ENCODE peak calls at places on chromosomes 11 and 22, in five cellular contexts. B is globus pallidus; R is iPS DF 6.9; D is T-helper 2 cell; O is effector memory CD8-positive, alpha-beta T cell. U is an unnamed sample.
A peak's percentile ranks its signal among the peaks of the same experiment; 100 is the strongest.

GRCh38 chr11:134510641-134511040 is 98.6 kb upstream of the B3GAT1 start:
- DNase-seq in O (no peak), D (no peak), B (no peak), R (no peak), U (peak; percentile 20)

GRCh38 chr22:43622886-43623285 is 189.2 kb downstream of the EFCAB6 start:
- DNase-seq in R (no peak), B (no peak), D (no peak), O (no peak), U (no peak)

GRCh38 chr11:92838655-92839334 is 130.7 kb upstream of the MTNR1B start:
- DNase-seq in D (no peak), O (no peak), R (peak; percentile 20), B (no peak), U (no peak)

GRCh38 chr11:87645626-87646025 is 529.6 kb downstream of the RAB38 start:
- DNase-seq in O (no peak), R (no peak), D (no peak), B (no peak), U (no peak)

GRCh38 chr11:2934611-2935239 is 5.5 kb upstream of the PHLDA2 start:
- DNase-seq in D (no peak), B (no peak), R (no peak), O (no peak), U (no peak)

GRCh38 chr22:26648011-26648497 is 9.3 kb upstream of the MIAT start:
- DNase-seq in O (peak; percentile 41), D (peak; percentile 76), B (no peak), R (no peak), U (no peak)

GRCh38 chr22:42747701-42748513 is 27.2 kb upstream of the A4GALT start:
- DNase-seq in O (no peak), D (no peak), B (no peak), R (no peak), U (no peak)

GRCh38 chr11:7688238-7688826 is 15.0 kb upstream of the CYB5R2 start:
- DNase-seq in O (no peak), D (peak; percentile 31), R (no peak), B (no peak), U (no peak)

GRCh38 chr11:6667733-6668374 is 12.2 kb upstream of the DCHS1 start:
- DNase-seq in O (peak; percentile 31), D (peak; percentile 82), R (no peak), B (no peak), U (no peak)

GRCh38 chr11:94537051-94537600 is 6.6 kb upstream of the FUT4 start:
- DNase-seq in D (no peak), B (no peak), O (no peak), R (no peak), U (no peak)

GRCh38 chr22:35997438-35997837 is 31.2 kb downstream of the RBFOX2 start:
- DNase-seq in D (no peak), B (no peak), R (no peak), O (no peak), U (no peak)

GRCh38 chr22:37609240-37610152 is 862 bp downstream of the GGA1 start:
- DNase-seq in D (no peak), R (no peak), O (no peak), B (peak; percentile 40), U (no peak)

GRCh38 chr11:17400048-17400775 is 11.8 kb upstream of the KCNJ11 start:
- DNase-seq in O (no peak), B (no peak), D (no peak), R (no peak), U (no peak)

GRCh38 chr22:48152154-48152775 is 1389.8 kb downstream of the TBC1D22A start:
- DNase-seq in D (no peak), R (no peak), O (no peak), B (no peak), U (no peak)

U was measured in head of caudate nucleus.